ENCODE peak calls at places on chromosomes 13 and 19, in eight cellular contexts. One of them, this sample, is unnamed.

GRCh38 chr19:310141-310651 is 19.0 kb upstream of the PLPP2 start:
- DNase-seq in prostate gland: no peak
- DNase-seq in stomach: peak; percentile 21
- DNase-seq in spleen: peak; percentile 57
- DNase-seq in K562: no peak
- DNase-seq in breast epithelium: no peak
- DNase-seq in transverse colon: no peak
- DNase-seq in endothelial cell of umbilical vein: peak; percentile 85
- DNase-seq in this sample: no peak

GRCh38 chr13:41587490-41587889 is 130.1 kb downstream of the RGCC start:
- DNase-seq in transverse colon: no peak
- DNase-seq in prostate gland: no peak
- DNase-seq in spleen: no peak
- DNase-seq in K562: no peak
- DNase-seq in endothelial cell of umbilical vein: no peak
- DNase-seq in breast epithelium: no peak
- DNase-seq in stomach: no peak
- DNase-seq in this sample: no peak

GRCh38 chr19:35247526-35248309 is 1.1 kb upstream of the LSR start:
- DNase-seq in breast epithelium: peak; percentile 82
- DNase-seq in K562: peak; percentile 80
- DNase-seq in transverse colon: peak; percentile 94
- DNase-seq in stomach: peak; percentile 93
- DNase-seq in spleen: peak; percentile 87
- DNase-seq in endothelial cell of umbilical vein: no peak
- DNase-seq in prostate gland: peak; percentile 88
- DNase-seq in this sample: peak; percentile 84

GRCh38 chr13:49731766-49732165 is 40.5 kb upstream of the EBPL start:
- DNase-seq in endothelial cell of umbilical vein: peak; percentile 26
- DNase-seq in breast epithelium: no peak
- DNase-seq in prostate gland: no peak
- DNase-seq in stomach: no peak
- DNase-seq in transverse colon: no peak
- DNase-seq in K562: no peak
- DNase-seq in spleen: no peak
- DNase-seq in this sample: no peak

GRCh38 chr13:112448621-112449544 is 72.7 kb downstream of the SPACA7 start:
- DNase-seq in breast epithelium: no peak
- DNase-seq in spleen: peak; percentile 60
- DNase-seq in prostate gland: no peak
- DNase-seq in endothelial cell of umbilical vein: no peak
- DNase-seq in transverse colon: no peak
- DNase-seq in K562: no peak
- DNase-seq in stomach: peak; percentile 21
- DNase-seq in this sample: peak; percentile 18

GRCh38 chr13:100338265-100338664 is 249.4 kb downstream of the PCCA start:
- DNase-seq in breast epithelium: no peak
- DNase-seq in stomach: no peak
- DNase-seq in endothelial cell of umbilical vein: no peak
- DNase-seq in transverse colon: no peak
- DNase-seq in K562: no peak
- DNase-seq in spleen: no peak
- DNase-seq in prostate gland: no peak
- DNase-seq in this sample: no peak

GRCh38 chr19:27746691-27747380 is 1466.1 kb downstream of the UQCRFS1 start:
- DNase-seq in transverse colon: peak; percentile 21
- DNase-seq in stomach: peak; percentile 39
- DNase-seq in breast epithelium: peak; percentile 18
- DNase-seq in K562: peak; percentile 8
- DNase-seq in prostate gland: peak; percentile 34
- DNase-seq in spleen: peak; percentile 67
- DNase-seq in endothelial cell of umbilical vein: no peak
- DNase-seq in this sample: peak; percentile 73

GRCh38 chr13:110360598-110360997 is 53.5 kb downstream of the COL4A2 start:
- DNase-seq in prostate gland: no peak
- DNase-seq in stomach: no peak
- DNase-seq in K562: no peak
- DNase-seq in transverse colon: no peak
- DNase-seq in breast epithelium: no peak
- DNase-seq in spleen: no peak
- DNase-seq in endothelial cell of umbilical vein: no peak
- DNase-seq in this sample: peak; percentile 29

GRCh38 chr19:807627-808175 is 10.4 kb downstream of the PTBP1 start:
- DNase-seq in transverse colon: no peak
- DNase-seq in spleen: no peak
- DNase-seq in breast epithelium: no peak
- DNase-seq in endothelial cell of umbilical vein: no peak
- DNase-seq in stomach: no peak
- DNase-seq in K562: no peak
- DNase-seq in prostate gland: no peak
- DNase-seq in this sample: no peak

GRCh38 chr19:920051-920857 is 3.1 kb downstream of the KISS1R start:
- DNase-seq in stomach: no peak
- DNase-seq in spleen: peak; percentile 91
- DNase-seq in breast epithelium: no peak
- DNase-seq in transverse colon: no peak
- DNase-seq in prostate gland: no peak
- DNase-seq in K562: no peak
- DNase-seq in endothelial cell of umbilical vein: no peak
- DNase-seq in this sample: peak; percentile 91

GRCh38 chr13:34627499-34627898 is 314.6 kb upstream of the NBEA start:
- DNase-seq in spleen: no peak
- DNase-seq in breast epithelium: no peak
- DNase-seq in K562: no peak
- DNase-seq in prostate gland: no peak
- DNase-seq in stomach: no peak
- DNase-seq in endothelial cell of umbilical vein: no peak
- DNase-seq in transverse colon: no peak
- DNase-seq in this sample: no peak

GRCh38 chr13:52070929-52071523 is 46.5 kb downstream of the UTP14C start:
- DNase-seq in endothelial cell of umbilical vein: peak; percentile 19
- DNase-seq in transverse colon: no peak
- DNase-seq in spleen: no peak
- DNase-seq in stomach: no peak
- DNase-seq in K562: peak; percentile 61
- DNase-seq in breast epithelium: no peak
- DNase-seq in prostate gland: no peak
- DNase-seq in this sample: no peak

GRCh38 chr19:38648789-38649304 is 1.4 kb downstream of the ACTN4 start:
- DNase-seq in prostate gland: no peak
- DNase-seq in endothelial cell of umbilical vein: no peak
- DNase-seq in stomach: no peak
- DNase-seq in spleen: no peak
- DNase-seq in breast epithelium: no peak
- DNase-seq in transverse colon: no peak
- DNase-seq in K562: no peak
- DNase-seq in this sample: no peak

GRCh38 chr13:25165664-25166063 is 6.4 kb downstream of the AMER2 start:
- DNase-seq in endothelial cell of umbilical vein: no peak
- DNase-seq in prostate gland: no peak
- DNase-seq in stomach: no peak
- DNase-seq in transverse colon: no peak
- DNase-seq in K562: no peak
- DNase-seq in breast epithelium: no peak
- DNase-seq in spleen: no peak
- DNase-seq in this sample: no peak

GRCh38 chr19:7833225-7834156 is 3.5 kb downstream of the EVI5L start:
- DNase-seq in K562: peak; percentile 41
- DNase-seq in stomach: peak; percentile 93
- DNase-seq in transverse colon: peak; percentile 91
- DNase-seq in endothelial cell of umbilical vein: no peak
- DNase-seq in prostate gland: peak; percentile 79
- DNase-seq in spleen: peak; percentile 82
- DNase-seq in breast epithelium: no peak
- DNase-seq in this sample: peak; percentile 92

GRCh38 chr19:58058428-58058827 is 654 bp upstream of the ZNF135 start:
- DNase-seq in spleen: no peak
- DNase-seq in endothelial cell of umbilical vein: no peak
- DNase-seq in transverse colon: no peak
- DNase-seq in K562: no peak
- DNase-seq in prostate gland: no peak
- DNase-seq in breast epithelium: no peak
- DNase-seq in stomach: no peak
- DNase-seq in this sample: no peak

GRCh38 chr19:31270897-31271568 is 78.2 kb downstream of the TSHZ3 start:
- DNase-seq in K562: no peak
- DNase-seq in prostate gland: no peak
- DNase-seq in endothelial cell of umbilical vein: no peak
- DNase-seq in spleen: peak; percentile 39
- DNase-seq in stomach: no peak
- DNase-seq in transverse colon: no peak
- DNase-seq in breast epithelium: no peak
- DNase-seq in this sample: no peak

GRCh38 chr19:28883241-28883693 is 329.7 kb downstream of the UQCRFS1 start:
- DNase-seq in prostate gland: no peak
- DNase-seq in stomach: no peak
- DNase-seq in endothelial cell of umbilical vein: no peak
- DNase-seq in K562: no peak
- DNase-seq in spleen: no peak
- DNase-seq in breast epithelium: peak; percentile 44
- DNase-seq in transverse colon: no peak
- DNase-seq in this sample: peak; percentile 79

GRCh38 chr19:2045501-2046045 is 5.5 kb downstream of the MKNK2 start:
- DNase-seq in K562: peak; percentile 15
- DNase-seq in breast epithelium: no peak
- DNase-seq in transverse colon: no peak
- DNase-seq in spleen: peak; percentile 78
- DNase-seq in endothelial cell of umbilical vein: no peak
- DNase-seq in stomach: peak; percentile 92
- DNase-seq in prostate gland: no peak
- DNase-seq in this sample: peak; percentile 47
- H3K4me1 ChIP-seq in K562: peaks cover 29% of the 10 kb centered on the region
- H3K4me1 ChIP-seq in breast epithelium: peaks cover 72% of the 10 kb centered on the region
- H3K4me1 ChIP-seq in transverse colon: peaks cover 72% of the 10 kb centered on the region
- H3K4me1 ChIP-seq in spleen: peaks cover 87% of the 10 kb centered on the region
- H3K4me1 ChIP-seq in endothelial cell of umbilical vein: peaks cover 38% of the 10 kb centered on the region
- H3K4me1 ChIP-seq in stomach: peaks cover 87% of the 10 kb centered on the region
- H3K4me1 ChIP-seq in prostate gland: peaks cover 67% of the 10 kb centered on the region
- H3K4me1 ChIP-seq in this sample: peaks cover 90% of the 10 kb centered on the region

DNA sequence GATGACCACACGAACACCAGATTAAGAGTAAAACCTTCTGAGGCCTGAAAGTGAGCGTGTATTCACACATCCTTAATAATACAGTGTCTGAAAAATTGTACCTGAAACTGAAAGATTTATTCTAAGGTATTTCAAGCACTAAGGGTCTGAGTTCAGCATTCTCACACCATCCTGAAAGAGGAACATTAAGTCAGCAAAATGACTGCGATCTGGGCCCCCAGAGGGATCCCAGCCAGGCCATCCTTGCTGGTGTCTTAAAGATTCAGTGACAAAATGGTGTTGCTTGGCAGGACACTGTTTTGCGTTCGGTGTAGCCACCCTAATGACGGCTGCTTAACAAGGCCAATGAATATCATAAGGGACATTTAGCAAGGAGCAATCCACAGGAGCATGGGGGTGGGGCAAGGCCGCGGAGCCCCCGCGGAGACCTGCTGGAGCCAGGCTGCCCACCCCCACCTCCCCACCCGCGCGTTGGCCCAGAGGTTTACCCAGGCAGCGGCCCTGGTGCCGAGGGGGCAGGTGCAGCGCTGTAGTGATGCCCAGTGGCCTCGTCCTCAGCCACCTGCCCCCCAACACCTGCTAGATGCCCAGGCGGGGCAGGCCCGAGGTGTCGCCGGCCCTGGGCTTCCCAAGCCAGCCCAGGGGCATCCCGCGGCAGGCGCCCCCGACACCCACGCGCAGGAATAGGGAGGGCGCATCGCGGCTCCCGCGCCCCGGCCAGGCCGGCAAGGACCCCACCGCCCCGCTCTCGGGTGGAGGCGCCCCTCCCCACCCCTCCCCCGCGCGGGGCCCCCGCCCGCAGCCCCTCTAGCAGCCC is 742 bp downstream of the NALCN start:
- DNase-seq in transverse colon: no peak
- DNase-seq in K562: no peak
- DNase-seq in prostate gland: no peak
- DNase-seq in stomach: no peak
- DNase-seq in spleen: no peak
- DNase-seq in breast epithelium: no peak
- DNase-seq in endothelial cell of umbilical vein: peak; percentile 13
- DNase-seq in this sample: no peak
- TF ChIP-seq POLR2AphosphoS5 in transverse colon: no peak
- TF ChIP-seq POLR2AphosphoS5 in K562: no peak
- TF ChIP-seq POLR2AphosphoS5 in prostate gland: no peak
- TF ChIP-seq POLR2AphosphoS5 in stomach: no peak
- TF ChIP-seq POLR2AphosphoS5 in spleen: no peak
- TF ChIP-seq POLR2AphosphoS5 in breast epithelium: no peak
- TF ChIP-seq POLR2AphosphoS5 in endothelial cell of umbilical vein: no peak
- TF ChIP-seq POLR2AphosphoS5 in this sample: no peak

DNA sequence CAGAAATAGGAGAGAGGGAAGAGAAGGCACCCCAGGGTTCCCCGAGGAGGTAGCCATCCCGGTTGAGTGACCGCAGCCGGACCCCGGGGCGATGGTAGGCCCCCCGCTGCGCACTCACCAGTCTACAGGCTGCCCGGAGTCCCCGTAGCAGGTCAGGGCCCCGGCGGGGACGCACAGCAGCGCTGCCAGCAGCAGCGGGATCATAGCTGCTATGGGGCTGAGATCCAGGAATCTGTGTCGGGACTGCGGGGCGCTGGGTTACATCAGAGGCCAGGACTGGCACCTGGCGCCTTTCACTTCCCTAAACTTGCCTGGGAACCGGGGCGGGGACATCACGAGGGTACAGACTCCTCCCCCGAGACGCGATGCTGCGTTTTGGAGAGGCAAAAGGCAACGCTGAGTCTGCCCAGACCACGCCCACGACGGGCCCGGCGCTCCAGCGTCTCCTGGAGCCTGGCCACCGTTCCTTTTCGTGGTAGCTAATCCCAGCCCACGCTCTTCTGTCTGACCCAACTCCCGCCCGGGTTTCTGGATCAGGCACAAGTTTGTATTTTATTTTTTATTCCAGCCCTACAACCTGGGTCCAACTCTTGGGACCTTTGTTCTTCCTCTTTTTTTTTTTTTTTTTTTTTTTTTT is at the start of gene DNASE2:
- DNase-seq in transverse colon: peak; percentile 97
- DNase-seq in spleen: peak; percentile 99
- DNase-seq in stomach: peak; percentile 98
- DNase-seq in K562: peak; percentile 88
- DNase-seq in breast epithelium: peak; percentile 97
- DNase-seq in prostate gland: peak; percentile 98
- DNase-seq in endothelial cell of umbilical vein: peak; percentile 82
- DNase-seq in this sample: peak; percentile 97
- TF ChIP-seq POLR2A in transverse colon: peak; percentile 88
- TF ChIP-seq POLR2A in spleen: peak; percentile 83
- TF ChIP-seq POLR2A in stomach: no peak
- TF ChIP-seq POLR2A in K562: peak; percentile 79
- TF ChIP-seq POLR2A in breast epithelium: peak; percentile 40
- TF ChIP-seq POLR2A in prostate gland: peak; percentile 98
- TF ChIP-seq POLR2A in endothelial cell of umbilical vein: peak; percentile 36
- TF ChIP-seq POLR2A in this sample: peak; percentile 92

DNA sequence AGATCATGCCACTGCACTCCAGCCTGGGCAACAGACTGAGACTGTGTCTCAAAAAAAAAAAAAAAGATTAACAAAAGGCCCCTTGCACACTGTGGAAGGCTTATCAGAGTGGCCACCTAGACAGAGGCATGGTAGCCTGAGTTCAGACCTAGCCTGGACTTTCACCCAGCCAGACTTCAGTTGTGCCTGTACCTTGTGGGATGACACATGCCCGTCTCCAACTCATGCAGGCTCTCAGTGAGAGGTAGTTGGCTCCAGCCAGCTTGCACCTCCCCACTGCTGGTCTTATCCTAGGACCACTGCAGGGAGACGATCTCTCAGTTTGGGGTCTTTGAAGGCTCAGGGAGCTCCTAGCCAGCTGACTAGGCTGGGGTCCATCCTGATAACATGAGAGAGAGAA is 52.2 kb downstream of the GATAD2A start:
- DNase-seq in spleen: peak; percentile 29
- DNase-seq in stomach: no peak
- DNase-seq in endothelial cell of umbilical vein: no peak
- DNase-seq in K562: no peak
- DNase-seq in prostate gland: no peak
- DNase-seq in breast epithelium: no peak
- DNase-seq in transverse colon: no peak
- DNase-seq in this sample: no peak
- H3K4me1 ChIP-seq in spleen: peaks cover 66% of the 10 kb centered on the region
- H3K4me1 ChIP-seq in stomach: peaks cover 60% of the 10 kb centered on the region
- H3K4me1 ChIP-seq in endothelial cell of umbilical vein: peaks cover 50% of the 10 kb centered on the region
- H3K4me1 ChIP-seq in K562: peaks cover 34% of the 10 kb centered on the region
- H3K4me1 ChIP-seq in prostate gland: peaks cover 10% of the 10 kb centered on the region
- H3K4me1 ChIP-seq in breast epithelium: peaks cover 16% of the 10 kb centered on the region
- H3K4me1 ChIP-seq in transverse colon: peaks cover 30% of the 10 kb centered on the region
- H3K4me1 ChIP-seq in this sample: peaks cover 54% of the 10 kb centered on the region